ENCODE peak calls at places on chromosomes 6 and 20, in seven cellular contexts. W is choroid plexus epithelial cell; S is LoVo; K is H7; V is upper lobe of right lung; H is EL; A is stimulated activated CD4-positive, alpha-beta T cell treated with anti-CD3 and anti-CD28 coated beads, Interleukin-15, amount 100 ng/mL, for 1 hour. Z is an unnamed sample.

GRCh38 chr6:30890646-30891449 is 6.5 kb downstream of the DDR1 start:
- DNase-seq in W (no peak), S (no peak), K (peak), V (peak), H (no peak), A (no peak), Z (no peak)

GRCh38 chr6:46437671-46438221 is 53.5 kb downstream of the RCAN2 start:
- DNase-seq in W (peak), S (no peak), K (no peak), V (no peak), H (peak), A (no peak), Z (peak)

GRCh38 chr20:33685328-33686007 is 717 bp downstream of the E2F1 start:
- DNase-seq in W (no peak), S (no peak), K (peak), V (no peak), H (peak), A (no peak), Z (peak)

GRCh38 chr6:33014841-33015634 is 5.6 kb upstream of the HLA-DOA start:
- DNase-seq in W (peak), S (peak), K (peak), V (no peak), H (peak), A (peak), Z (peak)

GRCh38 chr6:100300221-100300736 is 164.4 kb downstream of the SIM1 start:
- DNase-seq in W (peak), S (peak), K (no peak), V (no peak), H (peak), A (no peak), Z (peak)

GRCh38 chr20:41365785-41366545 is 653 bp downstream of the EMILIN3 start:
- DNase-seq in W (no peak), S (no peak), K (peak), V (no peak), H (no peak), A (no peak), Z (no peak)

GRCh38 chr6:3996349-3996748 is 82.6 kb downstream of the FAM217A start:
- DNase-seq in W (no peak), S (no peak), K (no peak), V (no peak), H (no peak), A (no peak), Z (no peak)

GRCh38 chr6:132153221-132153896 is 202.2 kb upstream of the CCN2 start:
- DNase-seq in W (peak), S (no peak), K (no peak), V (no peak), H (peak), A (no peak), Z (peak)

GRCh38 chr6:128482642-128483041 is 37.8 kb downstream of the PTPRK start:
- DNase-seq in W (no peak), S (no peak), K (no peak), V (no peak), H (no peak), A (no peak), Z (no peak)

GRCh38 chr6:51528556-51528955 is 558.9 kb downstream of the PKHD1 start:
- DNase-seq in W (no peak), S (no peak), K (no peak), V (no peak), H (no peak), A (no peak), Z (peak)

GRCh38 chr20:1983311-1983710 is 10.5 kb downstream of the PDYN start:
- DNase-seq in W (no peak), S (no peak), K (no peak), V (no peak), H (no peak), A (no peak), Z (no peak)

GRCh38 chr6:123589317-123589716 is 47.4 kb downstream of the TRDN start:
- DNase-seq in W (no peak), S (no peak), K (no peak), V (no peak), H (no peak), A (no peak), Z (peak)

GRCh38 chr6:328184-328670 is 35.9 kb downstream of the DUSP22 start:
- DNase-seq in W (peak), S (no peak), K (no peak), V (no peak), H (peak), A (no peak), Z (peak)

GRCh38 chr6:158861686-158862381 is 42.7 kb upstream of the EZR start:
- DNase-seq in W (peak), S (peak), K (no peak), V (no peak), H (no peak), A (no peak), Z (no peak)

GRCh38 chr6:31441368-31442267 is 38.2 kb downstream of the MICA start:
- DNase-seq in W (peak), S (peak), K (peak), V (peak), H (peak), A (no peak), Z (peak)

GRCh38 chr20:3430376-3431069 is 23.1 kb upstream of the DNAAF9 start:
- DNase-seq in W (no peak), S (no peak), K (no peak), V (no peak), H (no peak), A (no peak), Z (no peak)

GRCh38 chr6:41021832-41022231 is 17.2 kb downstream of the UNC5CL start:
- DNase-seq in W (peak), S (peak), K (peak), V (no peak), H (peak), A (no peak), Z (peak)

GRCh38 chr6:3849681-3850450 is 693 bp downstream of the FAM50B start:
- DNase-seq in W (peak), S (no peak), K (no peak), V (peak), H (peak), A (no peak), Z (no peak)

GRCh38 chr20:13857304-13857703 is 72.5 kb downstream of the NDUFAF5 start:
- DNase-seq in W (no peak), S (no peak), K (no peak), V (peak), H (no peak), A (no peak), Z (no peak)

GRCh38 chr20:57622579-57623381 is 2.6 kb upstream of the ZBP1 start:
- DNase-seq in W (peak), S (peak), K (peak), V (peak), H (peak), A (peak), Z (peak)

GRCh38 chr6:142783499-142783898 is 161.5 kb downstream of the HIVEP2 start:
- DNase-seq in W (no peak), S (no peak), K (no peak), V (no peak), H (peak), A (no peak), Z (no peak)

GRCh38 chr6:168372871-168373270 is 53.3 kb upstream of the DACT2 start:
- DNase-seq in W (no peak), S (no peak), K (no peak), V (peak), H (no peak), A (no peak), Z (no peak)

GRCh38 chr20:62983210-62983609 is 23.6 kb downstream of the BHLHE23 start:
- DNase-seq in W (no peak), S (no peak), K (no peak), V (no peak), H (no peak), A (no peak), Z (no peak)

GRCh38 chr6:151627689-151628444 is 134.1 kb downstream of the CCDC170 start:
- DNase-seq in W (peak), S (peak), K (no peak), V (no peak), H (no peak), A (no peak), Z (peak)

GRCh38 chr6:13765570-13765969 is 48.8 kb downstream of the MCUR1 start:
- DNase-seq in W (no peak), S (no peak), K (no peak), V (no peak), H (no peak), A (no peak), Z (peak)

GRCh38 chr6:136284909-136285308 is 4.7 kb downstream of the BCLAF1 start:
- DNase-seq in W (peak), S (no peak), K (no peak), V (no peak), H (peak), A (no peak), Z (peak)

GRCh38 chr6:69894578-69895347 is 28.4 kb downstream of the COL19A1 start:
- DNase-seq in W (peak), S (no peak), K (no peak), V (no peak), H (peak), A (no peak), Z (peak)

GRCh38 chr6:30394139-30394538 is 49.2 kb downstream of the RPP21 start:
- DNase-seq in W (no peak), S (peak), K (no peak), V (no peak), H (no peak), A (no peak), Z (no peak)

GRCh38 chr6:37714836-37715425 is 17.2 kb upstream of the MDGA1 start:
- DNase-seq in W (no peak), S (no peak), K (no peak), V (no peak), H (peak), A (no peak), Z (no peak)

GRCh38 chr20:58084966-58085365 is 143.5 kb downstream of the ANKRD60 start:
- DNase-seq in W (no peak), S (no peak), K (no peak), V (no peak), H (no peak), A (no peak), Z (peak)

GRCh38 chr20:11847827-11848226 is 69.9 kb upstream of the BTBD3 start:
- DNase-seq in W (no peak), S (peak), K (no peak), V (no peak), H (no peak), A (no peak), Z (peak)

Z was measured in M059J.